ENCODE peak calls at places on chromosomes 12 and 14, in four cellular contexts. One of them, this sample, is unnamed. For H3K27me3, the result is how much of the 10 kb centered on the place peaks cover.

GRCh38 chr12:64883264-64884163 is 59.1 kb downstream of the TBC1D30 start:
- DNase-seq in tibial nerve: no peak
- DNase-seq in ovary: no peak
- DNase-seq in transverse colon: no peak
- DNase-seq in this sample: no peak

GRCh38 chr12:92912052-92912451 is 17.0 kb downstream of the EEA1 start:
- DNase-seq in tibial nerve: no peak
- DNase-seq in ovary: no peak
- DNase-seq in transverse colon: no peak
- DNase-seq in this sample: no peak

GRCh38 chr14:63632932-63633514 is 8.6 kb downstream of the WDR89 start:
- DNase-seq in tibial nerve: no peak
- DNase-seq in ovary: no peak
- DNase-seq in transverse colon: no peak
- DNase-seq in this sample: no peak

GRCh38 chr14:101069666-101070362 is 166.3 kb upstream of the RTL1 start:
- DNase-seq in tibial nerve: peak
- DNase-seq in ovary: peak
- DNase-seq in transverse colon: peak
- DNase-seq in this sample: no peak

GRCh38 chr12:1204581-1205121 is 213.6 kb downstream of the ERC1 start:
- DNase-seq in tibial nerve: no peak
- DNase-seq in ovary: no peak
- DNase-seq in transverse colon: no peak
- DNase-seq in this sample: no peak

GRCh38 chr14:49892301-49892635 is 614 bp upstream of the ARF6 start:
- DNase-seq in tibial nerve: no peak
- DNase-seq in ovary: no peak
- DNase-seq in transverse colon: peak
- DNase-seq in this sample: no peak

GRCh38 chr12:50621435-50622304 is 116.9 kb downstream of the DIP2B start:
- DNase-seq in tibial nerve: no peak
- DNase-seq in ovary: no peak
- DNase-seq in transverse colon: peak
- DNase-seq in this sample: no peak

GRCh38 chr12:12819752-12820311 is 6.7 kb downstream of the DDX47 start:
- DNase-seq in tibial nerve: no peak
- DNase-seq in ovary: no peak
- DNase-seq in transverse colon: no peak
- DNase-seq in this sample: no peak

GRCh38 chr12:64160718-64161060 is 61.4 kb downstream of the KICS2 start:
- DNase-seq in tibial nerve: no peak
- DNase-seq in ovary: no peak
- DNase-seq in transverse colon: no peak
- DNase-seq in this sample: no peak

GRCh38 chr12:1373887-1374286 is 220.5 kb downstream of the FBXL14 start:
- DNase-seq in tibial nerve: no peak
- DNase-seq in ovary: no peak
- DNase-seq in transverse colon: no peak
- DNase-seq in this sample: no peak

GRCh38 chr12:120960657-120961056 is 17.7 kb upstream of the HNF1A start:
- DNase-seq in tibial nerve: no peak
- DNase-seq in ovary: no peak
- DNase-seq in transverse colon: no peak
- DNase-seq in this sample: no peak

GRCh38 chr12:108814462-108815211 is 42.7 kb downstream of the SSH1 start:
- DNase-seq in tibial nerve: no peak
- DNase-seq in ovary: no peak
- DNase-seq in transverse colon: no peak
- DNase-seq in this sample: no peak

GRCh38 chr12:111438501-111438900 is 32.8 kb downstream of the SH2B3 start:
- DNase-seq in tibial nerve: no peak
- DNase-seq in ovary: no peak
- DNase-seq in transverse colon: peak
- DNase-seq in this sample: peak

GRCh38 chr12:94589591-94590001 is 60.8 kb downstream of the TMCC3 start:
- DNase-seq in tibial nerve: no peak
- DNase-seq in ovary: no peak
- DNase-seq in transverse colon: no peak
- DNase-seq in this sample: no peak

GRCh38 chr12:10027311-10028099 is 3.0 kb upstream of the CLEC9A start:
- DNase-seq in tibial nerve: no peak
- DNase-seq in ovary: no peak
- DNase-seq in transverse colon: no peak
- DNase-seq in this sample: peak

GRCh38 chr12:113470871-113471618 is 626 bp downstream of the LHX5 start:
- DNase-seq in tibial nerve: no peak
- DNase-seq in ovary: no peak
- DNase-seq in transverse colon: no peak
- DNase-seq in this sample: peak

GRCh38 chr14:75646762-75647161 is 13.9 kb downstream of the ERG28 start:
- DNase-seq in tibial nerve: peak
- DNase-seq in ovary: no peak
- DNase-seq in transverse colon: no peak
- DNase-seq in this sample: no peak

GRCh38 chr14:68734231-68734732 is 58.6 kb downstream of the ZFP36L1 start:
- DNase-seq in tibial nerve: no peak
- DNase-seq in ovary: no peak
- DNase-seq in transverse colon: no peak
- DNase-seq in this sample: no peak

GRCh38 chr12:102249073-102249854 is 51.6 kb upstream of the PMCH start:
- DNase-seq in tibial nerve: no peak
- DNase-seq in ovary: no peak
- DNase-seq in transverse colon: no peak
- DNase-seq in this sample: no peak

GRCh38 chr14:34781242-34781641 is 66.8 kb upstream of the CFL2 start:
- DNase-seq in tibial nerve: no peak
- DNase-seq in ovary: no peak
- DNase-seq in transverse colon: no peak
- DNase-seq in this sample: no peak

GRCh38 chr12:14886271-14886670 is 617 bp upstream of the MGP start:
- DNase-seq in tibial nerve: no peak
- DNase-seq in ovary: no peak
- DNase-seq in transverse colon: no peak
- DNase-seq in this sample: no peak

GRCh38 chr12:48004941-48005749 is 869 bp upstream of the COL2A1 start:
- DNase-seq in tibial nerve: no peak
- DNase-seq in ovary: no peak
- DNase-seq in transverse colon: no peak
- DNase-seq in this sample: peak

GRCh38 chr14:100786820-100787219 is 39.1 kb upstream of the MEG3 start:
- DNase-seq in tibial nerve: no peak
- DNase-seq in ovary: no peak
- DNase-seq in transverse colon: no peak
- DNase-seq in this sample: no peak

GRCh38 chr14:75578099-75578785 is at the start of gene FLVCR2:
- DNase-seq in tibial nerve: peak
- DNase-seq in ovary: peak
- DNase-seq in transverse colon: peak
- DNase-seq in this sample: peak

GRCh38 chr12:89453579-89453978 is 71.0 kb downstream of the GALNT4 start:
- DNase-seq in tibial nerve: no peak
- DNase-seq in ovary: no peak
- DNase-seq in transverse colon: no peak
- DNase-seq in this sample: no peak

GRCh38 chr14:103084021-103084919 is at the start of gene LBHD2:
- DNase-seq in tibial nerve: no peak
- DNase-seq in ovary: no peak
- DNase-seq in transverse colon: no peak
- DNase-seq in this sample: peak

GRCh38 chr14:103078860-103079587 is 5.0 kb upstream of the LBHD2 start:
- DNase-seq in tibial nerve: no peak
- DNase-seq in ovary: no peak
- DNase-seq in transverse colon: no peak
- DNase-seq in this sample: no peak

GRCh38 chr14:103078420-103078749 is 5.6 kb upstream of the LBHD2 start:
- DNase-seq in tibial nerve: peak
- DNase-seq in ovary: peak
- DNase-seq in transverse colon: peak
- DNase-seq in this sample: no peak

GRCh38 chr14:103085106-103086091 is 1.4 kb downstream of the LBHD2 start:
- DNase-seq in tibial nerve: no peak
- DNase-seq in ovary: no peak
- DNase-seq in transverse colon: no peak
- DNase-seq in this sample: peak

GRCh38 chr14:103081951-103082350 is 2.1 kb upstream of the LBHD2 start:
- DNase-seq in tibial nerve: no peak
- DNase-seq in ovary: no peak
- DNase-seq in transverse colon: no peak
- DNase-seq in this sample: no peak
- H3K27me3 ChIP-seq in tibial nerve: under half
- H3K27me3 ChIP-seq in ovary: under half
- H3K27me3 ChIP-seq in transverse colon: under half
- H3K27me3 ChIP-seq in this sample: under half

GRCh38 chr12:51925400-51926063 is 18.2 kb downstream of the ACVRL1 start:
- DNase-seq in tibial nerve: no peak
- DNase-seq in ovary: no peak
- DNase-seq in transverse colon: no peak
- DNase-seq in this sample: no peak
- TF ChIP-seq EP300 in tibial nerve: no peak
- TF ChIP-seq EP300 in ovary: no peak
- TF ChIP-seq EP300 in transverse colon: no peak
- TF ChIP-seq EP300 in this sample: no peak

DNA sequence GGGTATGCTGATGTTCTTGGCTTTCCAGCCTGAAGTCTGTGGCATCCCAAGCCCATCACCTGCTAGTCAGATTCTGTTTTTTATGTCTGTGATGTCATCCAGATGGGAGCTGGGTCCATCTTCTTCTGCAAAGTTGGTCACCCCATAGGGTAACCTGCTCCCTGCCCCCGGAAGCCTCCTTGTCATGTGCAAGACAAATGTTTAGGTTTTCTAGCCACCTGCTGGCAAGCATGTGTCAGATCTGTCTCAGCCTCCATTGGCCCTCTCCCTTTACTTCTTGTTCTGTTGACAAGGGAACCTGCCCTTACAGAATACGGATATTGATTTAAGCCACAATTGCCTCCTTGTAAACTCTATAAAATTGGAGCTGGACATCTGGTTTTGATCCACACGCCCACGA is 7.4 kb downstream of the NTF3 start:
- DNase-seq in tibial nerve: no peak
- DNase-seq in ovary: no peak
- DNase-seq in transverse colon: no peak
- DNase-seq in this sample: no peak
- H3K27me3 ChIP-seq in tibial nerve: under half
- H3K27me3 ChIP-seq in ovary: under half
- H3K27me3 ChIP-seq in transverse colon: under half
- H3K27me3 ChIP-seq in this sample: under half

DNA sequence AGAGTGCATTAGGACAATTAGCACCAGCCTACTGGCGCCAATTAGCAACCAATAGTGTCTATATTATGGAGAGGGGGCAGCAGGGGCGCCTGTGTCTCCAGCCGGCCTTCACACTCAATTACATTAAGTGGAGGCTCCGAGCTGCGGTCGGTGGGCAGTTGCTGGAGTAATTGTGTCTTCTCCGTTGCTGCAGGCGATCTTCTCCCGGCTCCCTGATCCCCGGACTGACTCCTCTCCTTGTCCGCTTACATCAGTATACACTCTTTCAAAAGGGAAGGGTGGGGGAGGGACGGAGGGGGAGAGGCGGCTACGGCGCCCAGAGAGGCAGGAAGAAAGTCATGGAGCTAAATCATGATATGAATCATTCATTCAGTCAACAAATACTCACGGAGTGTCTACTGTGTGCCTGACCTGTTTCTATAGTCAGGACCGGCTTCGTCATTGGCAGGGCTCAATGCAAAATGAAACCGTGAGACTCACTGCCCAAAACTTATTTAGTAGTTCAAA is 707.2 kb downstream of the MED13L start:
- DNase-seq in tibial nerve: no peak
- DNase-seq in ovary: no peak
- DNase-seq in transverse colon: no peak
- DNase-seq in this sample: no peak
- TF ChIP-seq EP300 in tibial nerve: no peak
- TF ChIP-seq EP300 in ovary: no peak
- TF ChIP-seq EP300 in transverse colon: no peak
- TF ChIP-seq EP300 in this sample: no peak

DNA sequence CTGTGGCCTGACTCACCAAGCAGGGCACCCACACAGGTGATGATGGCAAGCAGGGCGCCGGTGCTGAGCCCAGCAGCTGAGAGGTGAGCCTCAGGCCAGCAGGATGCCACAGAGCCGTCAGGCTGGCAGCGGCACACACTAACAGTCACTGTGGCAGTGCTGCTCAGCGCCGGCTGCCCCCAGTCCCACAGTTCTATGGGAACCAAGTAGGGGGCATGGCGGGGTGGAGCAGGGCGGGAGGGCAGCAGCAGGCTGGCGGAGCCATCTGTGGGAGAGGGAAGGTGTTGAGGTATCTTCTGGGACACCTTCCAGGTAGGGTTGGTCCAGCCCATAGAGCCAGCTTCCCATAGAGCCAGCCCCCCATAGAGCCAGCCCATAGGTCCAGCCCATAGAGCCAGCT is 7.0 kb downstream of the PSMB11 start:
- DNase-seq in tibial nerve: no peak
- DNase-seq in ovary: no peak
- DNase-seq in transverse colon: no peak
- DNase-seq in this sample: no peak
- H3K27me3 ChIP-seq in tibial nerve: under half
- H3K27me3 ChIP-seq in ovary: under half
- H3K27me3 ChIP-seq in transverse colon: under half
- H3K27me3 ChIP-seq in this sample: under half

GRCh38 chr12:84136862-84137367 is 775.7 kb downstream of the SLC6A15 start:
- DNase-seq in tibial nerve: no peak
- DNase-seq in ovary: no peak
- DNase-seq in transverse colon: no peak
- DNase-seq in this sample: no peak
- TF ChIP-seq EP300 in tibial nerve: no peak
- TF ChIP-seq EP300 in ovary: no peak
- TF ChIP-seq EP300 in transverse colon: no peak
- TF ChIP-seq EP300 in this sample: no peak

This sample was measured in upper lobe of left lung.